ENCODE peak calls at places on chromosomes 1 and 21, in six cellular contexts. J is K562, E is IMR-90, W is left ventricle myocardium inferior, M is body of pancreas, O is spleen. R is an unnamed sample.

GRCh38 chr1:19665456-19666138 is 922 bp downstream of the HTR6 start:
- DNase-seq in M (no peak), J (no peak), O (no peak), E (no peak), W (no peak), R (no peak)

GRCh38 chr1:89724369-89725015 is 91.6 kb downstream of the LRRC8C start:
- DNase-seq in M (peak; percentile 16), O (peak; percentile 72), J (peak; percentile 33), E (peak; percentile 59), W (peak; percentile 35), R (no peak)

GRCh38 chr1:27575861-27576331 is 28.0 kb downstream of the AHDC1 start:
- DNase-seq in J (peak; percentile 39), E (no peak), O (peak; percentile 87), W (peak; percentile 85), M (peak; percentile 84), R (peak; percentile 79)

GRCh38 chr1:151851886-151852285 is 1.6 kb downstream of the THEM5 start:
- DNase-seq in O (no peak), W (no peak), M (no peak), J (no peak), E (no peak), R (no peak)

GRCh38 chr1:56329970-56330369 is 249.4 kb downstream of the PLPP3 start:
- DNase-seq in J (no peak), O (no peak), W (no peak), M (no peak), E (peak; percentile 17), R (no peak)

GRCh38 chr21:33259428-33259827 is 6.7 kb upstream of the IL10RB start:
- DNase-seq in O (no peak), W (no peak), J (no peak), M (no peak), E (peak; percentile 60), R (no peak)

GRCh38 chr1:213564215-213564659 is 423.5 kb upstream of the PROX1 start:
- DNase-seq in E (no peak), W (no peak), J (peak; percentile 32), O (no peak), M (peak; percentile 69), R (no peak)

GRCh38 chr1:231274119-231274825 is 33.3 kb downstream of the GNPAT start:
- DNase-seq in W (no peak), M (no peak), O (no peak), J (no peak), E (no peak), R (no peak)

GRCh38 chr1:200095057-200095577 is 67.6 kb downstream of the NR5A2 start:
- DNase-seq in O (no peak), M (no peak), W (no peak), E (no peak), J (no peak), R (no peak)

GRCh38 chr1:205600085-205600484 is 31.7 kb downstream of the ELK4 start:
- DNase-seq in M (no peak), E (peak; percentile 81), W (no peak), O (no peak), J (no peak), R (no peak)
- H3K36me3 ChIP-seq in M (no peaks in the 10 kb centered on the region), E (peaks cover 2% of the 10 kb centered on the region), W (peaks cover 3% of the 10 kb centered on the region), O (peaks cover 20% of the 10 kb centered on the region), J (peaks cover 11% of the 10 kb centered on the region), R (peaks cover 16% of the 10 kb centered on the region)

DNA sequence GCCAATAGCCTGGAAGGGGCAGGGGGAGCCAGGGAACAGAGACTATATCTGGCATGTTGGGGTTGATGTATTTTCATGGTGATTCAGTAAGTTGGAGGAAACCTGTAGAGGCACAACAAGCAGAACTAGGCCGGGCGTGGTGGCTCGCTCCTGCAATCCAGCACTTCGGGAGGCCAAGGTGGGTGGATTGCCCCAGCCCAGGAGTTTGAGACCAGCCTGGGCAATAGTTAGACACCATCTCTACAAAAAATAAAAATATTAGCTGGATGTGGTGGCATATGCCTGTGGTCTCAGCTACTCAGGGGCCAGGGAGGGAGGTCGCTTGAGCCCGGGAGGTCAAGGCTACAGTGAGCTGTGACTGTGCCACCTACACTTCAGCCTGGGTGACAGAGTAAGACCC is 10.1 kb upstream of the PTCH2 start:
- DNase-seq in J (no peak), W (no peak), E (no peak), M (no peak), O (no peak), R (no peak)
- TF ChIP-seq CTCF in J (no peak), W (no peak), E (no peak), M (no peak), O (no peak), R (no peak)

GRCh38 chr21:45788198-45788597 is 144.7 kb downstream of the PCBP3 start:
- DNase-seq in O (no peak), M (no peak), J (no peak), E (no peak), W (no peak), R (no peak)

GRCh38 chr21:45786660-45787059 is 143.1 kb downstream of the PCBP3 start:
- DNase-seq in J (no peak), O (no peak), W (no peak), M (no peak), E (no peak), R (no peak)

GRCh38 chr21:45790427-45790826 is 146.9 kb downstream of the PCBP3 start:
- DNase-seq in M (no peak), J (no peak), E (no peak), W (no peak), O (no peak), R (no peak)

GRCh38 chr21:45788635-45789506 is 145.3 kb downstream of the PCBP3 start:
- DNase-seq in J (no peak), W (no peak), O (no peak), E (peak; percentile 29), M (no peak), R (no peak)

GRCh38 chr21:45787371-45787770 is 143.8 kb downstream of the PCBP3 start:
- DNase-seq in W (no peak), J (no peak), E (no peak), M (no peak), O (no peak), R (no peak)
- H3K4me1 ChIP-seq in W (no peaks in the 10 kb centered on the region), J (no peaks in the 10 kb centered on the region), E (peaks cover 3% of the 10 kb centered on the region), M (no peaks in the 10 kb centered on the region), O (no peaks in the 10 kb centered on the region), R (no peaks in the 10 kb centered on the region)

GRCh38 chr1:40413527-40414252 is 36.6 kb upstream of the ZFP69B start:
- DNase-seq in M (no peak), J (no peak), W (no peak), E (no peak), O (no peak), R (no peak)
- H3K36me3 ChIP-seq in M (peaks cover 25% of the 10 kb centered on the region), J (peaks cover 98% of the 10 kb centered on the region), W (peaks cover 43% of the 10 kb centered on the region), E (peaks cover 27% of the 10 kb centered on the region), O (peaks cover 93% of the 10 kb centered on the region), R (peaks cover 98% of the 10 kb centered on the region)

GRCh38 chr1:166164995-166165660 is 1.7 kb downstream of the FAM78B start:
- DNase-seq in M (peak; percentile 48), E (peak; percentile 28), J (peak; percentile 59), O (peak; percentile 80), W (peak; percentile 55), R (peak; percentile 81)
- TF ChIP-seq CTCF in M (peak; percentile 41), E (peak; percentile 41), J (peak; percentile 56), O (peak; percentile 50), W (peak; percentile 69), R (peak; percentile 28)

R was measured in left lung.